ENCODE peak calls at places on chromosomes 4 and X, in four cellular contexts. C is thyroid gland, I is fibroblast of mammary gland, T is osteoblast. A is an unnamed sample.

GRCh38 chrX:13266641-13267420 is 53.0 kb downstream of the ATXN3L start:
- DNase-seq in I (peak), T (no peak), C (no peak), A (no peak)

GRCh38 chrX:12563121-12563520 is 228.1 kb upstream of the PRPS2 start:
- DNase-seq in C (no peak), T (no peak), I (peak), A (no peak)

GRCh38 chr4:67746797-67747495 is 7.2 kb downstream of the GNRHR start:
- DNase-seq in C (no peak), T (no peak), I (peak), A (peak)

GRCh38 chr4:172202480-172203076 is 389.4 kb downstream of the GALNTL6 start:
- DNase-seq in C (no peak), T (no peak), I (peak), A (peak)

GRCh38 chr4:912548-913279 is 19.4 kb downstream of the GAK start:
- DNase-seq in T (no peak), I (no peak), C (no peak), A (no peak)

GRCh38 chr4:80058740-80059139 is 14.3 kb downstream of the ANTXR2 start:
- DNase-seq in T (no peak), I (no peak), C (no peak), A (no peak)

GRCh38 chr4:14125375-14126129 is 498.0 kb upstream of the BOD1L1 start:
- DNase-seq in I (peak), T (no peak), C (no peak), A (no peak)

GRCh38 chr4:157616741-157617472 is 396.4 kb downstream of the GRIA2 start:
- DNase-seq in I (no peak), T (no peak), C (no peak), A (no peak)

GRCh38 chr4:55068522-55068921 is 56.9 kb downstream of the KDR start:
- DNase-seq in I (no peak), C (no peak), T (no peak), A (no peak)

GRCh38 chr4:140876597-140877364 is 120.6 kb upstream of the TBC1D9 start:
- DNase-seq in I (peak), C (no peak), T (peak), A (no peak)

GRCh38 chr4:152064753-152065152 is 303.9 kb upstream of the GATB start:
- DNase-seq in I (no peak), C (no peak), T (no peak), A (peak)

GRCh38 chrX:44299177-44299576 is 44.3 kb downstream of the EFHC2 start:
- DNase-seq in I (no peak), T (no peak), C (no peak), A (no peak)

GRCh38 chrX:79300821-79301220 is 66.3 kb downstream of the ITM2A start:
- DNase-seq in I (no peak), T (no peak), C (no peak), A (no peak)

GRCh38 chr4:126395661-126396060 is 1080.9 kb downstream of the FAT4 start:
- DNase-seq in I (peak), C (no peak), T (no peak), A (no peak)

GRCh38 chr4:17517664-17518063 is 2.7 kb downstream of the CLRN2 start:
- DNase-seq in I (no peak), C (no peak), T (no peak), A (no peak)

GRCh38 chr4:136036744-136037143 is 1495.5 kb downstream of the PCDH18 start:
- DNase-seq in C (no peak), I (peak), T (no peak), A (no peak)

GRCh38 chr4:78481180-78481579 is 70.4 kb upstream of the ANXA3 start:
- DNase-seq in C (no peak), I (peak), T (peak), A (no peak)

GRCh38 chrX:103733017-103733416 is 22.3 kb downstream of the TMEM31 start:
- DNase-seq in C (no peak), I (peak), T (no peak), A (no peak)

GRCh38 chr4:86250616-86251015 is 109.2 kb downstream of the MAPK10 start:
- DNase-seq in I (no peak), C (no peak), T (no peak), A (no peak)

GRCh38 chr4:57378766-57379165 is 268.6 kb upstream of the IGFBP7 start:
- DNase-seq in I (peak), T (no peak), C (no peak), A (no peak)

GRCh38 chr4:97270051-97270450 is 873.2 kb downstream of the STPG2 start:
- DNase-seq in I (no peak), C (no peak), T (no peak), A (no peak)

GRCh38 chr4:152999376-153000067 is 63.4 kb downstream of the FHDC1 start:
- DNase-seq in C (no peak), T (no peak), I (no peak), A (no peak)

GRCh38 chrX:37349131-37350033 is at the start of gene PRRG1:
- DNase-seq in I (peak), C (peak), T (peak), A (peak)

GRCh38 chr4:528296-528695 is 29.3 kb downstream of the PIGG start:
- DNase-seq in C (no peak), I (no peak), T (no peak), A (no peak)

GRCh38 chrX:139862208-139862607 is 70.6 kb downstream of the ATP11C start:
- DNase-seq in I (no peak), C (no peak), T (no peak), A (no peak)

GRCh38 chr4:163618845-163619244 is 124.4 kb downstream of the TMA16 start:
- DNase-seq in C (no peak), I (no peak), T (no peak), A (no peak)
- TF ChIP-seq CTCF in C (no peak), I (no peak), T (no peak), A (no peak)

DNA sequence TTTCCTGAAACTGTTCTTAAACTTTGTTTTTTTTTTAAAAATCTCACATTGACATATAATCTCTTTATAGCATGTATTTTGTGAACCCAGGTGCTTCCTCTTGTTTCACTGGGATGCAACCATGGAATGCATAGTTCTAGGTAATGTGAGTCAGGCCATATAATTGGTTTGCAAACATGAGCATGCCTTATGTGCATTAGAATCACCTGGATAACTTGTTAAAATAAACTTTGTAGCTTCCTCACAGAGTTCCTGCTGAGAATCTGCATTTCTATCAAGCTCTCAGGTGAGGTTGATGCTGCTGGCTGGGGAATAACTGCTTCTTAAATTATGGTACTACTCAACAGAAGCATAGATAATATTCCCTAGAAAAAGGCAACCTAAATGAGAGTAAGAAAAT is 940.3 kb upstream of the LCORL start:
- DNase-seq in T (no peak), I (no peak), C (no peak), A (no peak)
- H3K4me3 ChIP-seq in T (no peak), I (no peak), C (no peak), A (no peak)

GRCh38 chrX:41137589-41137988 is 52.3 kb downstream of the USP9X start:
- DNase-seq in I (peak), C (no peak), T (no peak), A (no peak)
- TF ChIP-seq CTCF in I (peak), C (no peak), T (peak), A (peak)

DNA sequence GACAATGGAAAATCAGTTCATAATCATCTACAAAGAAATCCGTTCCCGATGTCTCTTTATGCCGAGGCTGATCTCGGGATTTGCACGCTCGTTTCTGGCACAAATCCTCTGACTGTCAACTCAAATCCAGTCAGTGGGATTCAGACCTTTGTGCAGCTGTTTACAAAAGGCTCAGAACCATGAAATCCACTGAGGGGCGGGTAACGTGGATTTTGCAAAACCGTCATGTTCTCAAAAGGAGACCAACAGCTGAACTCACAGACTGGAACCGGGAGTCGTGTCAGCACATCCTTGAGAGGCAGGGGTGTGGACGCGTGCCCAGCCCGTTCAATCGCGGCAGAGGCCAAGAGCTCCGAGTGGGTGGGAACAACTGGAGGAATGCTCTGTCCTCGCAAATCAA is 46.4 kb downstream of the ACOX3 start:
- DNase-seq in I (peak), T (peak), C (peak), A (no peak)
- H3K4me3 ChIP-seq in I (peak), T (no peak), C (no peak), A (no peak)

A was measured in cardiac muscle cell.